ENCODE peak calls at places on chromosome 22, in seven cellular contexts. F, D, B, G, J, C and U are unnamed samples.

GRCh38 chr22:22342697-22343602 is 98.4 kb downstream of the VPREB1 start:
- DNase-seq in F (peak), D (peak), J (no peak), G (peak), C (no peak), B (peak), U (peak)

GRCh38 chr22:26903030-26903856 is 245.9 kb downstream of the MIAT start:
- DNase-seq in C (peak), F (no peak), B (peak), J (no peak), D (no peak), G (no peak), U (no peak)

GRCh38 chr22:42091446-42091764 is 833 bp upstream of the NDUFA6 start:
- DNase-seq in C (no peak), G (no peak), B (no peak), J (no peak), D (no peak), F (no peak), U (peak)

GRCh38 chr22:21866821-21867527 is 471 bp downstream of the MAPK1 start:
- DNase-seq in J (no peak), B (peak), C (peak), D (peak), G (peak), F (no peak), U (peak)

GRCh38 chr22:24402460-24403192 is 24.8 kb upstream of the ADORA2A start:
- DNase-seq in C (peak), G (peak), D (no peak), B (peak), J (peak), F (peak), U (peak)

GRCh38 chr22:41030891-41031290 is 61.5 kb upstream of the EP300 start:
- DNase-seq in F (no peak), D (no peak), J (no peak), B (no peak), G (peak), C (no peak), U (no peak)

GRCh38 chr22:42387631-42388030 is 44.6 kb downstream of the NFAM1 start:
- DNase-seq in C (no peak), J (no peak), F (no peak), D (no peak), B (no peak), G (no peak), U (no peak)

GRCh38 chr22:24474649-24475048 is 20.5 kb upstream of the UPB1 start:
- DNase-seq in D (no peak), C (no peak), B (no peak), J (no peak), F (no peak), G (no peak), U (no peak)

GRCh38 chr22:26553056-26553752 is 36.7 kb downstream of the TPST2 start:
- DNase-seq in C (no peak), D (no peak), F (no peak), B (no peak), G (peak), J (peak), U (no peak)

GRCh38 chr22:48101704-48102103 is 1339.3 kb downstream of the TBC1D22A start:
- DNase-seq in B (no peak), F (no peak), D (peak), C (no peak), G (no peak), J (no peak), U (no peak)

GRCh38 chr22:25903294-25903693 is 161.3 kb downstream of the MYO18B start:
- DNase-seq in D (no peak), J (no peak), B (peak), G (no peak), C (no peak), F (no peak), U (peak)

GRCh38 chr22:31139866-31140716 is at the start of gene PLA2G3:
- DNase-seq in G (peak), C (peak), B (peak), F (no peak), D (no peak), J (no peak), U (no peak)

GRCh38 chr22:24503137-24503850 is 8.2 kb downstream of the UPB1 start:
- DNase-seq in F (peak), J (no peak), G (peak), D (peak), C (peak), B (peak), U (peak)

GRCh38 chr22:25365491-25366261 is 146.2 kb downstream of the CRYBB2 start:
- DNase-seq in F (no peak), C (no peak), B (no peak), J (no peak), G (no peak), D (no peak), U (no peak)

GRCh38 chr22:44729391-44730012 is 22.9 kb upstream of the ARHGAP8 start:
- DNase-seq in C (peak), B (peak), F (peak), G (peak), J (peak), D (peak), U (peak)

DNA sequence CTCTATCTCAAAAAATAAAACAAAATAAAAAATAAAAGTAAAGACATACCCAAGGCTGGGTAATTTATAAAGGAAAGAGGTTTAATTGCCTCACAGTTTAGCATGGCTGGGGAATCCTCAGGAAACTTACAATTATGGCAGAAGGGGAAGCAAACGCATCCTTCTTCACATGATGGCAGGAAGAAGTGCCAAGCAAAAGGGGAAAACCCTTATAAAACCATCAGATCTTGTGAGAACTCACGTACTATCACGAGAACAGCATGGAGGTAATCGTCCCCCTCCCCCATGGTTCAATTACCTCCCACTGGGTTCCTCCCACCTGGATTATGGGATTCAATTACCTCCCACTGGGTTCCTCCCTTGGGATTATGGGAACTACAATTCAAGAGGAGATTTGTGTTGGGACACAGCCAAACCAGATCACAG is 8.3 kb upstream of the SSTR3 start:
- DNase-seq in C (no peak), D (no peak), B (no peak), F (no peak), J (no peak), G (no peak), U (peak)
- H3K4me3 ChIP-seq in C (no peak), D (no peak), B (no peak), F (no peak), J (no peak), G (no peak), U (peak)

GRCh38 chr22:20242393-20243175 is 25.5 kb downstream of the RTN4R start:
- DNase-seq in B (peak), F (no peak), J (no peak), G (no peak), C (no peak), D (no peak), U (no peak)
- H3K4me3 ChIP-seq in B (no peak), F (no peak), J (no peak), G (no peak), C (no peak), D (no peak), U (no peak)

DNA sequence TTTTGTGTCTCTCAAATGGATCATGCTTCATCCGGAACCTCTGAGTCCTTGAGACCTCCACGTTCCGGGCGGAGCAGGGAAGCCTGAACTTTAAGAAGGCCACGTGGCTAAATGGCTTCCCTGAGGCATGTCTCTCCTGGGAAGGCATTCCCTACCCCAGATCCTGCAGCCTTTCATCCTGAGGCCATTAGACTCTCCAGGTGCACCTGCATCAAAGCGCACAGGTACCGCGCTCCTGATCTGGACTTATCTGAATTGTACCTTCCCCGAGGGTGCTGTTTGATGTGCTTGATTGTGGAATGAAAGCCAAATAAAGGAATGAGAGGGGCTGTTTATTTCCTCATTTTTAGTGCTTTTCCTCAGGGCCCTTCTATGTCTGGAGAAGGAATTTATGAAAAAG is 22.5 kb downstream of the C22orf31 start:
- DNase-seq in C (no peak), D (no peak), F (no peak), J (no peak), G (no peak), B (no peak), U (no peak)
- H3K4me3 ChIP-seq in C (no peak), D (no peak), F (no peak), J (no peak), G (no peak), B (no peak), U (no peak)

GRCh38 chr22:38260760-38261477 is 11.9 kb downstream of the TMEM184B start:
- DNase-seq in G (no peak), C (no peak), D (no peak), B (no peak), F (no peak), J (no peak), U (no peak)

GRCh38 chr22:38259370-38259769 is 13.4 kb downstream of the TMEM184B start:
- DNase-seq in G (no peak), F (no peak), C (no peak), B (no peak), J (no peak), D (no peak), U (no peak)

GRCh38 chr22:38257170-38257569 is 15.6 kb downstream of the TMEM184B start:
- DNase-seq in G (peak), F (no peak), B (no peak), D (no peak), C (no peak), J (peak), U (no peak)

GRCh38 chr22:38257650-38258246 is 15.1 kb downstream of the TMEM184B start:
- DNase-seq in F (no peak), B (no peak), D (no peak), C (peak), G (no peak), J (no peak), U (no peak)

DNA sequence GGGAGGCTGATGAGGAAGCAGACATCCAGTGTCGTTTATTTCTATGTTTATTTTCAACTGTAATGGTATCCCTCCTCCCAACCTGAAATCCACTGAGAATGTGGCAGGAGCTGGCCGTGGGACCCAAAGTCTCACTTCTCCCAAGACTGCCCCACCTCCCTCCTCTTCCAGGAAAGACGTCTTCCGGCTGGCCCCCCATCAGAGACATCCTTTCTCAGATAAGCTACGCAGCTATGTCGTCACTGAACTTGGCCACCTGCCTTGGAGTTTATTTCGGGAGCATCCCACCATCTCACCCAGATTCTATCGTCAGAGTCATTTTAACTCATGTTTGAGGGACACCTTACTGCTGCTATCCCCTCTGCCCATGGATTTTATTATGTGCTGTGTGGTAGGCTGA is 13.9 kb downstream of the TMEM184B start:
- DNase-seq in B (no peak), J (no peak), F (no peak), G (peak), D (peak), C (peak), U (no peak)
- H3K4me3 ChIP-seq in B (no peak), J (no peak), F (no peak), G (no peak), D (no peak), C (no peak), U (no peak)

DNA sequence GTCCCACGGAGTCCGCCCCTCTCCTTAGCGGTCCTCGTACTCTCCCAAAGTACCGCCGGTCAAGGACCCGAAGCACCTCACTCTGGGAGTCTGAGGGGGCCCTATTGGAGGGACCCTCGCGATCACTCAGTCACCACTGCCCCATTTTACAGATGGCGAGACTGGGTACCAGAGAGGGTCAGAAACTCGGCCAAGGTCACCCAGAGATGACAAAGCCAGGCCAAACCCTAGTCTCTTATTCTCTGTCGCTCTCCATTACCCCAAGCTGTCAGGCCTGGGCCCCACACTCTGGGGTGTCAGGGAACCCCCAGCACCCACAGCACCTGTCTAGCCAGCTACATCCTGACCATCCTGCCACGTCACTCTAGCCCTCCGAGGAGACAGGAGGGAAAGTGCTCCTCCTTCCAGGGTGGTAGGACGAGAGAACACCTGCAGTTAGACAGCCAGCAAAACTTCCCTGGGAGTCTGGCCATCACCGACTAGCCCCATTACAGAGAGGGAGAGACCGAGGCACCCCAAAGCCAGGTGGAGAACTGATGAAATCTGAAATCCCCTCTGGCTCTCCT is 1.4 kb upstream of the KCNJ4 start:
- DNase-seq in D (no peak), B (peak), F (no peak), J (no peak), C (no peak), G (no peak), U (no peak)
- H3K4me3 ChIP-seq in D (no peak), B (peak), F (no peak), J (no peak), C (no peak), G (no peak), U (no peak)

GRCh38 chr22:32326647-32327046 is 31.0 kb upstream of the RFPL3 start:
- DNase-seq in F (no peak), G (no peak), B (no peak), J (no peak), D (peak), C (no peak), U (no peak)
- H3K4me3 ChIP-seq in F (no peak), G (no peak), B (no peak), J (no peak), D (no peak), C (no peak), U (no peak)

GRCh38 chr22:45972091-45972867 is 4.7 kb downstream of the WNT7B start:
- DNase-seq in B (peak), F (no peak), D (no peak), C (no peak), J (no peak), G (no peak), U (no peak)
- H3K4me3 ChIP-seq in B (no peak), F (no peak), D (no peak), C (no peak), J (no peak), G (no peak), U (no peak)

GRCh38 chr22:50526849-50527801 is 1.7 kb upstream of the SCO2 start:
- DNase-seq in J (no peak), F (peak), C (no peak), B (peak), D (peak), G (peak), U (peak)

GRCh38 chr22:50528682-50529415 is 963 bp downstream of the TYMP start:
- DNase-seq in D (no peak), C (no peak), G (no peak), J (no peak), B (peak), F (no peak), U (peak)

GRCh38 chr22:50529416-50530279 is at the start of gene TYMP:
- DNase-seq in F (peak), C (no peak), B (peak), G (no peak), J (no peak), D (peak), U (peak)

GRCh38 chr22:50525991-50526848 is 822 bp upstream of the SCO2 start:
- DNase-seq in B (peak), C (peak), G (peak), F (peak), D (peak), J (no peak), U (peak)

GRCh38 chr22:50527921-50528681 is 1.7 kb downstream of the TYMP start:
- DNase-seq in C (no peak), B (no peak), J (no peak), G (no peak), D (no peak), F (no peak), U (no peak)
- H3K4me3 ChIP-seq in C (no peak), B (no peak), J (no peak), G (no peak), D (peak), F (no peak), U (peak)